ENCODE peak calls at places on chromosome 6, in ten cellular contexts. G is HepG2; D is lower lobe of right lung; F is endodermal cell; C is fibroblast of pulmonary artery; V is BJ; I is choroid plexus epithelial cell; R is cardiac muscle cell; W is CD8-positive, alpha-beta T cell; Q is astrocyte of the spinal cord. P is an unnamed sample.

GRCh38 chr6:24968711-24969110 is 33.0 kb upstream of the RIPOR2 start:
- DNase-seq in C (no peak), F (peak), Q (no peak), W (no peak), G (no peak), R (no peak), I (no peak), D (no peak), V (no peak), P (no peak)

GRCh38 chr6:42100029-42100901 is 42.2 kb downstream of the C6orf132 start:
- DNase-seq in G (peak), R (no peak), V (no peak), W (no peak), F (no peak), I (peak), C (peak), D (no peak), Q (peak), P (peak)

GRCh38 chr6:129105793-129106192 is 222.9 kb downstream of the LAMA2 start:
- DNase-seq in R (no peak), F (no peak), W (no peak), D (no peak), V (no peak), G (no peak), C (no peak), Q (no peak), I (no peak), P (no peak)

GRCh38 chr6:142045380-142046270 is 87.1 kb upstream of the GJE1 start:
- DNase-seq in D (no peak), C (peak), V (no peak), Q (peak), I (peak), G (no peak), F (no peak), W (no peak), R (peak), P (peak)

GRCh38 chr6:53309059-53309896 is 39.5 kb downstream of the ELOVL5 start:
- DNase-seq in V (no peak), R (no peak), Q (no peak), C (peak), W (peak), D (no peak), I (peak), F (no peak), G (peak), P (peak)

GRCh38 chr6:17962436-17963031 is 24.9 kb downstream of the KIF13A start:
- DNase-seq in V (peak), W (no peak), R (peak), I (peak), C (peak), F (no peak), D (peak), Q (peak), G (no peak), P (peak)

GRCh38 chr6:128456510-128457244 is 63.7 kb downstream of the PTPRK start:
- DNase-seq in W (no peak), Q (no peak), G (peak), R (no peak), F (no peak), I (no peak), D (no peak), V (no peak), C (no peak), P (no peak)

GRCh38 chr6:53180678-53181077 is 32.0 kb upstream of the GCM1 start:
- DNase-seq in G (no peak), Q (no peak), W (no peak), R (no peak), D (no peak), V (no peak), F (no peak), C (no peak), I (no peak), P (no peak)

GRCh38 chr6:73811706-73812105 is 115.7 kb downstream of the CD109 start:
- DNase-seq in F (no peak), D (no peak), I (no peak), V (no peak), G (no peak), Q (no peak), W (no peak), R (no peak), C (no peak), P (no peak)

GRCh38 chr6:46998436-46999017 is 43.6 kb downstream of the ADGRF1 start:
- DNase-seq in R (no peak), C (no peak), Q (peak), W (no peak), V (no peak), I (peak), F (no peak), G (no peak), D (no peak), P (peak)

GRCh38 chr6:114762145-114762544 is 419.3 kb upstream of the HS3ST5 start:
- DNase-seq in G (no peak), C (no peak), I (no peak), R (no peak), W (no peak), V (no peak), D (no peak), F (no peak), Q (no peak), P (no peak)

GRCh38 chr6:69386431-69386830 is 410.4 kb downstream of the LMBRD1 start:
- DNase-seq in G (no peak), R (no peak), D (no peak), F (no peak), V (no peak), W (no peak), Q (no peak), I (no peak), C (no peak), P (no peak)

GRCh38 chr6:16473184-16473907 is 235.0 kb downstream of the GMPR start:
- DNase-seq in R (no peak), I (no peak), F (no peak), V (no peak), D (no peak), G (no peak), W (no peak), Q (no peak), C (no peak), P (no peak)

GRCh38 chr6:14066782-14067406 is 50.7 kb upstream of the CD83 start:
- DNase-seq in I (peak), Q (peak), F (peak), R (peak), C (peak), D (no peak), V (peak), G (peak), W (no peak), P (peak)

GRCh38 chr6:44388135-44388487 is 605 bp downstream of the CDC5L start:
- DNase-seq in F (no peak), R (no peak), Q (no peak), C (no peak), W (no peak), I (no peak), V (no peak), D (no peak), G (no peak), P (no peak)

GRCh38 chr6:158283304-158284005 is 28.8 kb upstream of the TULP4 start:
- DNase-seq in I (peak), V (no peak), C (peak), G (no peak), W (no peak), Q (peak), D (no peak), F (peak), R (peak), P (peak)

GRCh38 chr6:56913276-56914138 is 41.4 kb upstream of the BEND6 start:
- DNase-seq in D (no peak), W (no peak), I (peak), R (no peak), G (no peak), V (no peak), F (no peak), Q (no peak), C (no peak), P (peak)

GRCh38 chr6:73644941-73645591 is 8.7 kb downstream of the SLC17A5 start:
- DNase-seq in D (no peak), W (no peak), Q (no peak), I (no peak), V (no peak), R (no peak), F (no peak), G (no peak), C (no peak), P (no peak)

GRCh38 chr6:16198061-16198705 is 40.2 kb upstream of the GMPR start:
- DNase-seq in R (no peak), F (no peak), C (no peak), W (no peak), G (no peak), D (no peak), I (no peak), V (no peak), Q (no peak), P (no peak)

GRCh38 chr6:41626917-41627316 is 11.4 kb upstream of the MDFI start:
- DNase-seq in F (no peak), V (no peak), D (peak), W (no peak), R (no peak), C (peak), I (peak), Q (no peak), G (no peak), P (no peak)

GRCh38 chr6:87606199-87606598 is 16.3 kb downstream of the ORC3 start:
- DNase-seq in Q (no peak), G (no peak), D (no peak), I (no peak), C (no peak), R (no peak), F (no peak), W (no peak), V (no peak), P (no peak)

GRCh38 chr6:99467509-99468106 is 42.5 kb upstream of the PNISR start:
- DNase-seq in R (peak), C (peak), V (no peak), F (no peak), Q (peak), D (no peak), W (no peak), I (peak), G (peak), P (peak)

GRCh38 chr6:135535989-135536414 is 38.5 kb upstream of the AHI1 start:
- DNase-seq in G (peak), I (peak), C (peak), R (peak), Q (peak), D (no peak), W (no peak), V (peak), F (peak), P (peak)

GRCh38 chr6:128275030-128275429 is 245.4 kb downstream of the PTPRK start:
- DNase-seq in G (no peak), D (no peak), I (peak), W (no peak), R (no peak), Q (peak), F (no peak), V (no peak), C (peak), P (peak)

GRCh38 chr6:20921533-20921932 is 387.3 kb downstream of the CDKAL1 start:
- DNase-seq in W (no peak), Q (no peak), R (no peak), G (no peak), D (no peak), I (no peak), C (peak), F (no peak), V (peak), P (peak)

GRCh38 chr6:109790131-109790530 is 99.0 kb downstream of the FIG4 start:
- DNase-seq in R (no peak), G (peak), F (no peak), W (no peak), D (no peak), I (peak), C (peak), Q (peak), V (peak), P (no peak)

GRCh38 chr6:2215342-2215741 is 30.1 kb downstream of the GMDS start:
- DNase-seq in R (no peak), W (no peak), Q (peak), I (peak), D (no peak), G (no peak), C (no peak), F (no peak), V (no peak), P (peak)

GRCh38 chr6:111072801-111073360 is 14.4 kb upstream of the SLC16A10 start:
- DNase-seq in I (no peak), D (no peak), F (no peak), R (no peak), W (no peak), G (no peak), C (no peak), V (no peak), Q (no peak), P (no peak)

GRCh38 chr6:63351995-63352586 is 32.3 kb upstream of the LGSN start:
- DNase-seq in Q (peak), C (peak), W (no peak), F (no peak), I (peak), D (no peak), V (no peak), R (no peak), G (peak), P (peak)
- TF ChIP-seq CTCF in Q (peak), C (peak), W (no peak), F (peak), I (peak), D (peak), V (peak), R (peak), G (peak), P (no peak)

GRCh38 chr6:83198486-83199172 is 5.5 kb downstream of the RWDD2A start:
- DNase-seq in D (no peak), Q (peak), R (no peak), I (peak), C (peak), W (no peak), F (no peak), V (no peak), G (no peak), P (no peak)
- H3K4me3 ChIP-seq in D (no peak), Q (no peak), R (no peak), I (no peak), C (no peak), W (no peak), F (no peak), V (no peak), G (no peak), P (no peak)

GRCh38 chr6:139373154-139373927 is 1.1 kb downstream of the CITED2 start:
- DNase-seq in D (peak), C (peak), G (peak), W (peak), F (peak), Q (peak), I (peak), R (peak), V (no peak), P (peak)
- TF ChIP-seq CTCF in D (peak), C (no peak), G (peak), W (peak), F (peak), Q (peak), I (peak), R (no peak), V (no peak), P (no peak)

DNA sequence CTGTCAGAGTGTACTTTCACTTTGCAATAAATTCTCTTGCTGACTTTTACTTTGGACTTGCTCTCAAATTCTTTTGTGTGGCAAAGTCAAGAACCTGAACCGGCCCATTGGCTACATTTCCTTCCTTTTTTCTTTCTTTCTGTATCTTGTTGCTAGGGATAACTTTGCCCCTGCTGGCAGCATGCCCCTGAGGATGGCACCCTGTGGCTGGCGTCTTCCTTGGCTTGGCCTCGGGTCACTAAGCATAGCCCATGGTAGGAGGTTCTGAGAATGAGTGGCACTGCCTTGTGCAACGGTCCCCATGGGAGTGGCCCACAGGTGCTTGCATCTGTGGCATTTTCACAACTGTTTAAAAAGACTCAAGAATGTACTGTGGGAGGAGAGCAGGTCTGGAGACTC is 14.1 kb upstream of the HLA-F start:
- DNase-seq in I (no peak), D (no peak), Q (no peak), V (no peak), R (no peak), F (no peak), W (no peak), G (no peak), C (no peak), P (no peak)
- H3K4me3 ChIP-seq in I (no peak), D (peak), Q (no peak), V (no peak), R (no peak), F (no peak), W (peak), G (no peak), C (no peak), P (no peak)

DNA sequence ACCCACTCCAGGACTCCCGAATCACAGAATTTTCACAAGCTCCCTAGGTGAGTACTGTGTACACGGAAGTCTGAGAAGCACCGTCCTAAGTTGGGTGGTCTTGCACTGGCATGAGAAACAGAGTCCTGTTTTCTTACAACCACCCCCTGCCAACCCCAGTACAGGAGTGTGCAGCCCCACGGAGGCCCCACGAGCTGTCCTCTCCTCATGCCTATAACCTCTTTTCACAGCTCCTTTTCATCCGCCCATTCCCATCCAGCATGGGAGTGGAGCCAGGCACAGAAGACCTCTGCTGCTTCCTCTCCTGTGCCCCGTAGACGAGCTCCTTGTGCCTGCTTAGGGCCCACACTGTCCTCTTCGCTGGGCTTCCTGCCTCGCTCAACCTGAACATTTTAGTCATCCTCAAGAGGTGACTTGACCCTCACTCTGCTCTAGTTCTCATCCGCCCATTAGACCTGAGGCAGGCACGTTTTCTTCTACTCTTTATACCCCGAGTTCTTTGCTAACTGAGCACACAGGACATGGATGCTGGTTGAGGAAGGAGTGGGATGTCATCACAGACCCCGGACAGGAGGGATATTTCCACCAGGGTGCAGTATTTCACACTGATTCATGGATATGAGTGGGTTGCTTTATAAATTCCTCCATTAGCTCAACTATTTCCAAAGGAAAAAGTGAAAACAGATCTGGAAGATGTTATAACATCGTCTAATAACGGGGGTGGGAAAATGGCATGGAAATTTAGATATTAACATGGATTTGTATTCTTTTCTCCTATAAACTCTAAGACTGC is 160.5 kb downstream of the TTLL2 start:
- DNase-seq in W (no peak), F (no peak), Q (peak), D (no peak), V (no peak), R (peak), C (peak), I (peak), G (peak), P (peak)
- TF ChIP-seq CTCF in W (no peak), F (peak), Q (peak), D (peak), V (no peak), R (peak), C (peak), I (peak), G (peak), P (no peak)

GRCh38 chr6:11197846-11198245 is 34.6 kb downstream of the NEDD9 start:
- DNase-seq in F (peak), D (no peak), W (no peak), I (no peak), Q (no peak), G (no peak), C (no peak), R (no peak), V (no peak), P (no peak)
- H3K4me3 ChIP-seq in F (no peak), D (no peak), W (no peak), I (no peak), Q (no peak), G (no peak), C (no peak), R (no peak), V (no peak), P (no peak)

DNA sequence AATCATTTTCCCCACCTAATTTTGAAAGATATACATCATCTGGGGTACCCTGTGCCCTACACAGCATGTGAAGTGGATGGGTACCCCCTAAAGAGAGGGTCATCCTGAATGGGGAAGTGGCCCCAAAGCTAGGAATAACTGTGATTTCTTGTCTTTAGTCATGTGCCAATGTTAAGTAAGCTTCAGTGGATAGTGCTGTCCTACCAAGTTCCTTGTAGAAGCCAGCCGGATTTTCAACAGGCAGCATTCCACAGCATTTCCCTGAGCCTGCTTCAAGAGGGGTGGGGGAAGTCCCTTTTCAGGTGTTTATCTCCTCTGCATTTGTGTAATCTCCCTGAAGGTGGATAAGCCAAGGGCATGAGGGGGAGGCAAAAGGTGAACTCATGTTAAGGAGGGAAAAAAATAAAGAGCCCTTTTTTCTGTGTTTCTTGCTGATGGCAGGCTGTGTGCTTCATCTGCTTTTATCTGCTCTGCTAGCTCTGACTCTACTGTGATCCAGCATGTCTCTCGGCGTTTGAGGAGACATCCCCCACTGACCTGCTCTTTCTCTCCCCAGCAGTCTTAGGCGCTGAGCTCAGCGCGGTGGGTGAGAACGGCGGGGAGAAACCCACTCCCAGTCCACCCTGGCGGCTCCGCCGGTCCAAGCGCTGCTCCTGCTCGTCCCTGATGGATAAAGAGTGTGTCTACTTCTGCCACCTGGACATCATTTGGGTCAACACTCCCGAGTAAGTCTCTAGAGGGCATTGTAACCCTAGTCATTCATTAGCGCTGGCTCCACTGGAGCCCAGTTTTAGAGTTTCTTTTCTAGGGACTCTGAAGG is 1.8 kb downstream of the EDN1 start:
- DNase-seq in W (no peak), D (no peak), I (peak), G (peak), V (no peak), C (peak), F (peak), R (no peak), Q (peak), P (peak)
- TF ChIP-seq CTCF in W (no peak), D (no peak), I (peak), G (peak), V (peak), C (peak), F (peak), R (peak), Q (peak), P (peak)

P was measured in fibroblast of lung.